ENCODE peak calls at places on chromosomes 3 and 15, in six cellular contexts. One of them, this sample, is unnamed.

GRCh38 chr15:90839187-90840071 is 29.0 kb upstream of the FURIN start:
- DNase-seq in SK-N-SH: no peak
- DNase-seq in tibial nerve: no peak
- DNase-seq in ovary: no peak
- DNase-seq in A549: no peak
- DNase-seq in esophagus muscularis mucosa: no peak
- DNase-seq in this sample: peak; percentile 75

GRCh38 chr3:78888650-78889049 is 879.1 kb downstream of the ROBO1 start:
- DNase-seq in SK-N-SH: no peak
- DNase-seq in tibial nerve: no peak
- DNase-seq in ovary: no peak
- DNase-seq in A549: no peak
- DNase-seq in esophagus muscularis mucosa: no peak
- DNase-seq in this sample: no peak

GRCh38 chr3:100634493-100635272 is 25.3 kb downstream of the ADGRG7 start:
- DNase-seq in SK-N-SH: no peak
- DNase-seq in tibial nerve: no peak
- DNase-seq in ovary: no peak
- DNase-seq in A549: no peak
- DNase-seq in esophagus muscularis mucosa: no peak
- DNase-seq in this sample: peak; percentile 74

GRCh38 chr3:72171946-72172345 is 387.0 kb upstream of the PROK2 start:
- DNase-seq in SK-N-SH: no peak
- DNase-seq in tibial nerve: no peak
- DNase-seq in ovary: peak; percentile 80
- DNase-seq in A549: no peak
- DNase-seq in esophagus muscularis mucosa: no peak
- DNase-seq in this sample: no peak

GRCh38 chr15:98727115-98728040 is 79.0 kb downstream of the IGF1R start:
- DNase-seq in SK-N-SH: peak; percentile 44
- DNase-seq in tibial nerve: peak; percentile 66
- DNase-seq in ovary: peak; percentile 84
- DNase-seq in A549: peak; percentile 98
- DNase-seq in esophagus muscularis mucosa: peak; percentile 94
- DNase-seq in this sample: peak; percentile 89

GRCh38 chr15:80953001-80953952 is 36.3 kb downstream of the MESD start:
- DNase-seq in SK-N-SH: no peak
- DNase-seq in tibial nerve: no peak
- DNase-seq in ovary: no peak
- DNase-seq in A549: no peak
- DNase-seq in esophagus muscularis mucosa: no peak
- DNase-seq in this sample: no peak

GRCh38 chr15:32682569-32682968 is 35.2 kb upstream of the GREM1 start:
- DNase-seq in SK-N-SH: no peak
- DNase-seq in tibial nerve: no peak
- DNase-seq in ovary: no peak
- DNase-seq in A549: no peak
- DNase-seq in esophagus muscularis mucosa: no peak
- DNase-seq in this sample: no peak

GRCh38 chr3:66552846-66553245 is 52.0 kb upstream of the LRIG1 start:
- DNase-seq in SK-N-SH: no peak
- DNase-seq in tibial nerve: no peak
- DNase-seq in ovary: no peak
- DNase-seq in A549: no peak
- DNase-seq in esophagus muscularis mucosa: no peak
- DNase-seq in this sample: no peak

GRCh38 chr3:188191460-188191859 is 37.5 kb downstream of the LPP start:
- DNase-seq in SK-N-SH: no peak
- DNase-seq in tibial nerve: no peak
- DNase-seq in ovary: no peak
- DNase-seq in A549: no peak
- DNase-seq in esophagus muscularis mucosa: no peak
- DNase-seq in this sample: no peak

GRCh38 chr3:134253475-134254231 is 3.0 kb upstream of the RYK start:
- DNase-seq in SK-N-SH: no peak
- DNase-seq in tibial nerve: no peak
- DNase-seq in ovary: no peak
- DNase-seq in A549: no peak
- DNase-seq in esophagus muscularis mucosa: no peak
- DNase-seq in this sample: no peak

GRCh38 chr15:100734606-100735005 is 132.2 kb downstream of the ASB7 start:
- DNase-seq in SK-N-SH: no peak
- DNase-seq in tibial nerve: no peak
- DNase-seq in ovary: no peak
- DNase-seq in A549: no peak
- DNase-seq in esophagus muscularis mucosa: no peak
- DNase-seq in this sample: no peak

GRCh38 chr3:106348142-106348690 is 479.4 kb upstream of the CBLB start:
- DNase-seq in SK-N-SH: no peak
- DNase-seq in tibial nerve: no peak
- DNase-seq in ovary: no peak
- DNase-seq in A549: no peak
- DNase-seq in esophagus muscularis mucosa: no peak
- DNase-seq in this sample: no peak

GRCh38 chr3:106349191-106349881 is 480.5 kb upstream of the CBLB start:
- DNase-seq in SK-N-SH: no peak
- DNase-seq in tibial nerve: no peak
- DNase-seq in ovary: no peak
- DNase-seq in A549: no peak
- DNase-seq in esophagus muscularis mucosa: no peak
- DNase-seq in this sample: no peak

GRCh38 chr3:106342386-106342785 is 473.6 kb upstream of the CBLB start:
- DNase-seq in SK-N-SH: no peak
- DNase-seq in tibial nerve: no peak
- DNase-seq in ovary: no peak
- DNase-seq in A549: no peak
- DNase-seq in esophagus muscularis mucosa: no peak
- DNase-seq in this sample: no peak

GRCh38 chr3:106343841-106344240 is 475.0 kb upstream of the CBLB start:
- DNase-seq in SK-N-SH: no peak
- DNase-seq in tibial nerve: no peak
- DNase-seq in ovary: no peak
- DNase-seq in A549: no peak
- DNase-seq in esophagus muscularis mucosa: no peak
- DNase-seq in this sample: no peak

DNA sequence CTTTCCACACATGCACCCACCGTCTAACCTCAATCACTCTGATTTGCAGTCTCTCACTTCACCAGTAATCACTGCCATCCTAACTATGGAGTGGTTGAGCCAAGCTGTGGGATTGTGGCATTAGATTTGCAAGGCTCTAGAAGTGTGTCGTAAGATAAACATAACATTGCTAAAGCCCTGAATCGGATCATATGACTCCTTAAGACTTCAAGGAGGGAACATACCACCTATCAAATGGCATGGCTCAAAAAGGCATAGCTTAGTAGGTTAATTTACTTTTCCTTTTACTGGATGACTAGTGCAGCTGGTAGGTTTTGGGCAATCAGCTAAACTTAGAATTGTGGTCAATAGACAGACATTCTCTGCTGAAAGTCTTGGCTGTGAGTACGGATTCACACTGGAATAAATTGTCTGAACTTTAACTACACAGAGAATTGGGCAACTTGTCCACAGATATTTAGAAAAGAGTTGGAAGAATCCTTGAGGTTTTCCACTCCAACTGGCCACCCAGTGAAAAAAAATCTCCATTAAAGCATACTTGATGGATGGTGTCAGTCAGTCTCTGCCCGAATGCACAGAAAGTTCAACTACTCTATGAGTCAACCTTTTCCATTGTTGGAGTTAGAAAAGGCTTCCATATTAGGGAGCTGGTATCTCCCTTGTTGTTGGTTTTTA is 476.7 kb upstream of the CBLB start:
- DNase-seq in SK-N-SH: no peak
- DNase-seq in tibial nerve: no peak
- DNase-seq in ovary: no peak
- DNase-seq in A549: peak; percentile 3
- DNase-seq in esophagus muscularis mucosa: no peak
- DNase-seq in this sample: no peak
- TF ChIP-seq EP300 in SK-N-SH: no peak
- TF ChIP-seq EP300 in tibial nerve: no peak
- TF ChIP-seq EP300 in ovary: no peak
- TF ChIP-seq EP300 in A549: peak; percentile 46
- TF ChIP-seq EP300 in esophagus muscularis mucosa: no peak
- TF ChIP-seq EP300 in this sample: no peak

GRCh38 chr3:182235504-182235903 is 523.8 kb downstream of the SOX2 start:
- DNase-seq in SK-N-SH: no peak
- DNase-seq in tibial nerve: no peak
- DNase-seq in ovary: no peak
- DNase-seq in A549: no peak
- DNase-seq in esophagus muscularis mucosa: no peak
- DNase-seq in this sample: no peak

GRCh38 chr3:182233405-182233804 is 521.7 kb downstream of the SOX2 start:
- DNase-seq in SK-N-SH: no peak
- DNase-seq in tibial nerve: no peak
- DNase-seq in ovary: no peak
- DNase-seq in A549: no peak
- DNase-seq in esophagus muscularis mucosa: no peak
- DNase-seq in this sample: no peak

GRCh38 chr3:182238141-182238540 is 526.4 kb downstream of the SOX2 start:
- DNase-seq in SK-N-SH: no peak
- DNase-seq in tibial nerve: peak; percentile 15
- DNase-seq in ovary: no peak
- DNase-seq in A549: no peak
- DNase-seq in esophagus muscularis mucosa: no peak
- DNase-seq in this sample: no peak

GRCh38 chr3:182234881-182235280 is 523.2 kb downstream of the SOX2 start:
- DNase-seq in SK-N-SH: no peak
- DNase-seq in tibial nerve: no peak
- DNase-seq in ovary: no peak
- DNase-seq in A549: no peak
- DNase-seq in esophagus muscularis mucosa: no peak
- DNase-seq in this sample: no peak

DNA sequence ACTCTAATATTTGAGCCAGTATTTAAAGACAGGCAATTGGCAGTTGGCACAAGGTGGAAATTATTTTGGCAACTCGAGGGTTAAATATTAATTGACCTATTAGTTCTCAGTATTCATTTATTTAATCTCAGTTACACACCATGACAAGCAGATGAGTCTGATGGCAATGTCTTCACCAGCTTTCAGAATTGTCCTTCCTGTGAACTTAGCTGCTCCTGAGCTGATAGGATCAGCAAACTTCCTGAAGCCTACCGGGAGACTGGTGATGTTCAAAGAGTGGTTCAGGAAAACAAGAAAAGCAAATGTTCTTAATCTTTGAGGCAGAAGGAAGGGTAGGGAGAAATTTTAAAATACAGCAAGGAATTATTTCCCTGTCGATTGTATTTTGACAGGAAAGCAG is 522.2 kb downstream of the SOX2 start:
- DNase-seq in SK-N-SH: no peak
- DNase-seq in tibial nerve: no peak
- DNase-seq in ovary: no peak
- DNase-seq in A549: no peak
- DNase-seq in esophagus muscularis mucosa: no peak
- DNase-seq in this sample: no peak
- TF ChIP-seq EP300 in SK-N-SH: no peak
- TF ChIP-seq EP300 in tibial nerve: no peak
- TF ChIP-seq EP300 in ovary: no peak
- TF ChIP-seq EP300 in A549: no peak
- TF ChIP-seq EP300 in esophagus muscularis mucosa: no peak
- TF ChIP-seq EP300 in this sample: no peak

GRCh38 chr15:56273724-56274123 is 30.0 kb upstream of the RFX7 start:
- DNase-seq in SK-N-SH: no peak
- DNase-seq in tibial nerve: no peak
- DNase-seq in ovary: no peak
- DNase-seq in A549: no peak
- DNase-seq in esophagus muscularis mucosa: no peak
- DNase-seq in this sample: no peak
- TF ChIP-seq EP300 in SK-N-SH: no peak
- TF ChIP-seq EP300 in tibial nerve: no peak
- TF ChIP-seq EP300 in ovary: no peak
- TF ChIP-seq EP300 in A549: no peak
- TF ChIP-seq EP300 in esophagus muscularis mucosa: no peak
- TF ChIP-seq EP300 in this sample: no peak

GRCh38 chr3:153595186-153595815 is 433.3 kb downstream of the RAP2B start:
- DNase-seq in SK-N-SH: peak; percentile 1
- DNase-seq in tibial nerve: no peak
- DNase-seq in ovary: no peak
- DNase-seq in A549: peak; percentile 6
- DNase-seq in esophagus muscularis mucosa: no peak
- DNase-seq in this sample: no peak
- TF ChIP-seq EP300 in SK-N-SH: no peak
- TF ChIP-seq EP300 in tibial nerve: no peak
- TF ChIP-seq EP300 in ovary: no peak
- TF ChIP-seq EP300 in A549: no peak
- TF ChIP-seq EP300 in esophagus muscularis mucosa: no peak
- TF ChIP-seq EP300 in this sample: no peak

DNA sequence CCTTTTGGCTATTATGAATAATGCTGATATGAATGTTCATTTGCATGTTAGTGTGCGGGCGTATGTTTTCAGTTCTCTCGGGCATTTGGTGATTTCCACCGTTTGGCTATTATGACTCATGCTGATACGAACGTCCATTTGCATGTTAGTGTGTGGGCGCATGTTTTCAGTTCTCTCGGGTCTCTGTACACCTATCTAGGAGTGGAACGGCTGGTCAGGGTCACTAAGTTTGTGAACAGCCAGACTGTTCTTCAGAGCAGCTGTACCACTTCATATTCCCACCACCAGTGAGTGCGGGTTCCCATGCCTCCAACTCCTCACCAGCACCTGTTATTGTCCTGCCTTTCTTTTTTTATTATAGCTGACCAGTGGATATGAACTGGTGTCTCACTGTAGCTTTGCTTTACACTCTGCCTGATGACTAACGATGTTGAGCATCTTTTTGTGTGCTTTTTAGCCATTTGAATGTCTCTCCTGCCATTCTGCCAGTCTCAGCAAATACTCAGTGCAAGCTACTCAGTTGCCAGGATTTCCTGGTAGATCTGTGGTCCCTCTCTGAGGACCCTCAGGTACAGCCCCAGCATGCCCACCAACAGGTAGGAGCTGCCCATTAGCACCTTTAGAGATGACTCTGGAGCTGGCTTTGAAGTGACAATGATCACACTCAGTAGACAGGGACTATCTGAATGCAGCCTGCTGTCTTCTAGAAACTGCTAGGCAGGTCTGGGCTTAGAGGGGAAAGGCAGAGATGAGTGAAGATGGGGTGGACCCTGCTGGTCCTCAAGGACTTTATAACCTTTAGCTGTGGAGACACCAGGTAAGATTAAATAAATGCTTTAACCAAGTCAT is 141.1 kb downstream of the XXYLT1 start:
- DNase-seq in SK-N-SH: no peak
- DNase-seq in tibial nerve: no peak
- DNase-seq in ovary: no peak
- DNase-seq in A549: no peak
- DNase-seq in esophagus muscularis mucosa: no peak
- DNase-seq in this sample: no peak
- TF ChIP-seq EP300 in SK-N-SH: no peak
- TF ChIP-seq EP300 in tibial nerve: no peak
- TF ChIP-seq EP300 in ovary: no peak
- TF ChIP-seq EP300 in A549: no peak
- TF ChIP-seq EP300 in esophagus muscularis mucosa: no peak
- TF ChIP-seq EP300 in this sample: no peak